ENCODE peak calls at places on chromosomes 13 and 19, in ten cellular contexts. C is WERI-Rb-1; N is activated naive CD4-positive, alpha-beta T cell; J is smooth muscle cell of the brain vasculature; S is NCI-H226; Q is T-cell; K is progenitor cell of endocrine pancreas; F is endodermal cell; D is fibroblast of pulmonary artery; T is germinal center. I is an unnamed sample.
A peak's percentile ranks its signal among the peaks of the same experiment; 100 is the strongest.

GRCh38 chr13:53408306-53408705 is 379.7 kb downstream of the OLFM4 start:
- DNase-seq in S (no peak), D (no peak), N (no peak), T (no peak), J (no peak), C (no peak), Q (no peak), K (no peak), F (no peak), I (no peak)

GRCh38 chr19:23402388-23402787 is 7.1 kb upstream of the ZNF91 start:
- DNase-seq in T (no peak), J (no peak), K (no peak), D (no peak), F (no peak), S (no peak), Q (no peak), N (no peak), C (no peak), I (no peak)

GRCh38 chr19:45139286-45140143 is 21.3 kb downstream of the NKPD1 start:
- DNase-seq in F (no peak), S (no peak), J (no peak), C (no peak), T (no peak), D (no peak), N (no peak), K (no peak), Q (no peak), I (no peak)

GRCh38 chr13:104683789-104684188 is 1617.6 kb upstream of the SLC10A2 start:
- DNase-seq in K (no peak), Q (no peak), N (no peak), T (no peak), C (no peak), F (no peak), D (no peak), S (no peak), J (no peak), I (no peak)

GRCh38 chr13:52786747-52787146 is 47.1 kb upstream of the CNMD start:
- DNase-seq in J (no peak), N (no peak), Q (no peak), D (no peak), F (no peak), S (no peak), K (no peak), C (no peak), T (no peak), I (no peak)

GRCh38 chr19:42524943-42525342 is 3.3 kb downstream of the CEACAM1 start:
- DNase-seq in K (no peak), T (no peak), D (no peak), F (no peak), Q (no peak), J (no peak), C (no peak), N (no peak), S (no peak), I (no peak)

GRCh38 chr19:37778613-37779138 is 710 bp downstream of the ZNF573 start:
- DNase-seq in J (no peak), C (no peak), D (peak; percentile 39), T (no peak), S (no peak), Q (no peak), F (peak; percentile 54), K (no peak), N (no peak), I (no peak)

GRCh38 chr19:44972802-44973201 is 17.6 kb downstream of the CLPTM1 start:
- DNase-seq in F (no peak), C (no peak), S (no peak), K (no peak), Q (no peak), J (no peak), T (no peak), D (no peak), N (no peak), I (no peak)

GRCh38 chr13:43664700-43665191 is 122.0 kb downstream of the ENOX1 start:
- DNase-seq in J (peak; percentile 15), F (peak; percentile 57), N (no peak), D (peak; percentile 70), T (no peak), S (peak; percentile 70), C (peak; percentile 88), K (no peak), Q (no peak), I (peak; percentile 30)

GRCh38 chr19:49773663-49774305 is 7.0 kb downstream of the AP2A1 start:
- DNase-seq in N (no peak), D (no peak), C (no peak), K (no peak), S (no peak), Q (no peak), T (no peak), F (no peak), J (no peak), I (no peak)

GRCh38 chr13:112972867-112973576 is 4.0 kb downstream of the MCF2L start:
- DNase-seq in F (no peak), C (no peak), S (no peak), Q (no peak), N (no peak), J (no peak), T (no peak), K (no peak), D (no peak), I (no peak)

GRCh38 chr19:58538257-58539168 is 5.4 kb upstream of the TRIM28 start:
- DNase-seq in Q (no peak), S (no peak), K (peak; percentile 73), T (no peak), J (no peak), F (peak; percentile 96), C (no peak), D (peak; percentile 42), N (no peak), I (no peak)

GRCh38 chr13:52782486-52783448 is 43.1 kb upstream of the CNMD start:
- DNase-seq in J (no peak), T (no peak), S (no peak), N (no peak), C (no peak), D (no peak), K (no peak), Q (no peak), F (no peak), I (no peak)

GRCh38 chr19:14081797-14082674 is 3.5 kb downstream of the C19orf67 start:
- DNase-seq in K (no peak), Q (peak; percentile 48), C (peak; percentile 61), S (no peak), N (no peak), J (no peak), F (no peak), D (no peak), T (no peak), I (no peak)

GRCh38 chr19:11201791-11202190 is 4.4 kb upstream of the KANK2 start:
- DNase-seq in K (no peak), Q (no peak), S (no peak), J (no peak), D (no peak), N (no peak), T (no peak), C (no peak), F (no peak), I (no peak)

GRCh38 chr19:20273376-20273775 is 106.4 kb downstream of the ZNF486 start:
- DNase-seq in Q (no peak), J (no peak), D (no peak), T (no peak), S (no peak), F (no peak), K (no peak), N (no peak), C (no peak), I (no peak)

GRCh38 chr13:99842379-99842778 is 129.2 kb downstream of the ZIC5 start:
- DNase-seq in T (no peak), C (no peak), J (no peak), Q (no peak), K (no peak), S (no peak), D (no peak), N (no peak), F (no peak), I (no peak)

GRCh38 chr13:42926555-42926954 is 65.5 kb downstream of the EPSTI1 start:
- DNase-seq in Q (no peak), S (no peak), K (no peak), J (no peak), D (peak; percentile 25), C (no peak), N (no peak), F (no peak), T (no peak), I (no peak)

GRCh38 chr19:8304841-8305621 is 3.1 kb downstream of the CD320 start:
- DNase-seq in F (peak; percentile 95), N (no peak), T (no peak), S (no peak), J (no peak), C (peak; percentile 49), Q (no peak), D (no peak), K (peak; percentile 9), I (no peak)

I was measured in MM.1S.